ENCODE peak calls at places on chromosomes 12 and 14, in five cellular contexts. P is glomerular endothelial cell; R is choroid plexus epithelial cell; V is hippocampal formation; A is CD8-positive, alpha-beta T cell. E is an unnamed sample.

GRCh38 chr12:39638840-39639239 is 19.2 kb upstream of the ABCD2 start:
- DNase-seq in V (no peak), R (no peak), P (no peak), A (no peak), E (no peak)

GRCh38 chr12:105226219-105226618 is 9.8 kb downstream of the APPL2 start:
- DNase-seq in P (peak), R (peak), V (peak), A (no peak), E (peak)

GRCh38 chr12:94495458-94496137 is 35.9 kb upstream of the CEP83 start:
- DNase-seq in A (no peak), P (no peak), R (no peak), V (no peak), E (no peak)

GRCh38 chr14:70595443-70596185 is 4.8 kb downstream of the MED6 start:
- DNase-seq in A (no peak), V (no peak), R (peak), P (no peak), E (no peak)

GRCh38 chr14:71931492-71932228 is 569 bp upstream of the RGS6 start:
- DNase-seq in R (peak), A (no peak), V (no peak), P (no peak), E (no peak)

GRCh38 chr12:69835048-69835447 is 10.0 kb downstream of the MYRFL start:
- DNase-seq in P (no peak), R (no peak), V (no peak), A (no peak), E (no peak)

GRCh38 chr12:13278249-13278787 is 81.8 kb downstream of the EMP1 start:
- DNase-seq in V (peak), A (peak), R (peak), P (no peak), E (peak)

GRCh38 chr12:132263451-132264065 is 65.8 kb downstream of the GALNT9 start:
- DNase-seq in R (no peak), A (no peak), V (no peak), P (no peak), E (no peak)

GRCh38 chr12:49448858-49449257 is 81.6 kb downstream of the SPATS2 start:
- DNase-seq in V (no peak), R (no peak), P (no peak), A (no peak), E (no peak)

GRCh38 chr12:32768518-32768917 is 12.8 kb upstream of the YARS2 start:
- DNase-seq in A (no peak), R (no peak), V (no peak), P (no peak), E (no peak)

GRCh38 chr12:76226397-76226796 is 121.8 kb downstream of the BBS10 start:
- DNase-seq in V (no peak), A (no peak), R (peak), P (peak), E (no peak)

GRCh38 chr14:91258021-91258618 is 13.6 kb upstream of the GPR68 start:
- DNase-seq in R (no peak), A (no peak), V (no peak), P (no peak), E (no peak)

GRCh38 chr12:104827587-104827986 is 130.5 kb downstream of the SLC41A2 start:
- DNase-seq in A (no peak), R (peak), P (no peak), V (no peak), E (no peak)

GRCh38 chr14:99755629-99756603 is 37.3 kb upstream of the EML1 start:
- DNase-seq in P (no peak), A (no peak), R (peak), V (peak), E (peak)

GRCh38 chr14:71693373-71693772 is 238.9 kb upstream of the RGS6 start:
- DNase-seq in V (no peak), R (peak), P (no peak), A (no peak), E (no peak)

GRCh38 chr12:30884804-30885203 is 41.7 kb upstream of the TSPAN11 start:
- DNase-seq in V (no peak), A (no peak), P (no peak), R (no peak), E (no peak)

GRCh38 chr14:81408595-81408994 is 8.5 kb upstream of the STON2 start:
- DNase-seq in P (no peak), V (no peak), A (no peak), R (no peak), E (no peak)

GRCh38 chr12:92928962-92929915 is at the start of gene EEA1:
- DNase-seq in A (peak), R (peak), P (no peak), V (peak), E (peak)